ENCODE peak calls at places on chromosomes 12 and 14, in four cellular contexts. One of them, this sample, is unnamed.

GRCh38 chr12:116389990-116390655 is 112.6 kb upstream of the MED13L start:
- DNase-seq in activated T-helper 1 cell treated with Interleukin-2 at 50 U/mL for 16 hours: no peak
- DNase-seq in astrocyte of the spinal cord: peak; percentile 98
- DNase-seq in NCI-H1092: no peak
- DNase-seq in this sample: no peak

GRCh38 chr12:3836641-3837040 is 36.6 kb downstream of the PARP11 start:
- DNase-seq in NCI-H1092: no peak
- DNase-seq in astrocyte of the spinal cord: no peak
- DNase-seq in activated T-helper 1 cell treated with Interleukin-2 at 50 U/mL for 16 hours: no peak
- DNase-seq in this sample: no peak

GRCh38 chr14:52840916-52841315 is 49.5 kb upstream of the GNPNAT1 start:
- DNase-seq in NCI-H1092: no peak
- DNase-seq in astrocyte of the spinal cord: peak; percentile 57
- DNase-seq in activated T-helper 1 cell treated with Interleukin-2 at 50 U/mL for 16 hours: no peak
- DNase-seq in this sample: no peak

GRCh38 chr14:49512147-49512551 is 74.0 kb downstream of the RPS29 start:
- DNase-seq in astrocyte of the spinal cord: peak; percentile 80
- DNase-seq in activated T-helper 1 cell treated with Interleukin-2 at 50 U/mL for 16 hours: no peak
- DNase-seq in NCI-H1092: no peak
- DNase-seq in this sample: no peak

GRCh38 chr14:76977793-76978730 is 50.4 kb downstream of the IRF2BPL start:
- DNase-seq in activated T-helper 1 cell treated with Interleukin-2 at 50 U/mL for 16 hours: peak; percentile 42
- DNase-seq in astrocyte of the spinal cord: peak; percentile 51
- DNase-seq in NCI-H1092: no peak
- DNase-seq in this sample: peak; percentile 70

GRCh38 chr12:70603044-70603443 is 34.2 kb downstream of the PTPRB start:
- DNase-seq in activated T-helper 1 cell treated with Interleukin-2 at 50 U/mL for 16 hours: no peak
- DNase-seq in NCI-H1092: no peak
- DNase-seq in astrocyte of the spinal cord: no peak
- DNase-seq in this sample: no peak

GRCh38 chr14:100532916-100533630 is 54.1 kb downstream of the BEGAIN start:
- DNase-seq in activated T-helper 1 cell treated with Interleukin-2 at 50 U/mL for 16 hours: no peak
- DNase-seq in NCI-H1092: no peak
- DNase-seq in astrocyte of the spinal cord: peak; percentile 59
- DNase-seq in this sample: no peak

GRCh38 chr14:104393898-104394605 is 185.5 kb upstream of the C14orf180 start:
- DNase-seq in activated T-helper 1 cell treated with Interleukin-2 at 50 U/mL for 16 hours: peak; percentile 72
- DNase-seq in astrocyte of the spinal cord: no peak
- DNase-seq in NCI-H1092: no peak
- DNase-seq in this sample: no peak

GRCh38 chr14:20652996-20653975 is 11.8 kb upstream of the OR6S1 start:
- DNase-seq in astrocyte of the spinal cord: peak; percentile 42
- DNase-seq in activated T-helper 1 cell treated with Interleukin-2 at 50 U/mL for 16 hours: no peak
- DNase-seq in NCI-H1092: no peak
- DNase-seq in this sample: no peak

GRCh38 chr12:26150737-26151450 is 26.1 kb upstream of the BHLHE41 start:
- DNase-seq in activated T-helper 1 cell treated with Interleukin-2 at 50 U/mL for 16 hours: no peak
- DNase-seq in NCI-H1092: no peak
- DNase-seq in astrocyte of the spinal cord: peak; percentile 73
- DNase-seq in this sample: no peak

GRCh38 chr12:9047105-9047504 is 57.8 kb downstream of the KLRG1 start:
- DNase-seq in astrocyte of the spinal cord: no peak
- DNase-seq in activated T-helper 1 cell treated with Interleukin-2 at 50 U/mL for 16 hours: no peak
- DNase-seq in NCI-H1092: no peak
- DNase-seq in this sample: no peak

GRCh38 chr12:43315961-43316360 is 236.0 kb downstream of the ADAMTS20 start:
- DNase-seq in astrocyte of the spinal cord: peak; percentile 93
- DNase-seq in activated T-helper 1 cell treated with Interleukin-2 at 50 U/mL for 16 hours: no peak
- DNase-seq in NCI-H1092: no peak
- DNase-seq in this sample: no peak

GRCh38 chr14:55715889-55716288 is 135.9 kb downstream of the KTN1 start:
- DNase-seq in NCI-H1092: no peak
- DNase-seq in activated T-helper 1 cell treated with Interleukin-2 at 50 U/mL for 16 hours: no peak
- DNase-seq in astrocyte of the spinal cord: peak; percentile 89
- DNase-seq in this sample: no peak

GRCh38 chr12:101939856-101940265 is 62.5 kb downstream of the DRAM1 start:
- DNase-seq in activated T-helper 1 cell treated with Interleukin-2 at 50 U/mL for 16 hours: peak; percentile 1
- DNase-seq in astrocyte of the spinal cord: peak; percentile 76
- DNase-seq in NCI-H1092: no peak
- DNase-seq in this sample: peak; percentile 3

GRCh38 chr12:51383281-51383905 is 7.8 kb downstream of the GALNT6 start:
- DNase-seq in astrocyte of the spinal cord: no peak
- DNase-seq in activated T-helper 1 cell treated with Interleukin-2 at 50 U/mL for 16 hours: no peak
- DNase-seq in NCI-H1092: no peak
- DNase-seq in this sample: no peak

GRCh38 chr12:89098390-89099102 is 253.8 kb downstream of the DUSP6 start:
- DNase-seq in NCI-H1092: peak; percentile 72
- DNase-seq in astrocyte of the spinal cord: no peak
- DNase-seq in activated T-helper 1 cell treated with Interleukin-2 at 50 U/mL for 16 hours: no peak
- DNase-seq in this sample: no peak

GRCh38 chr14:22821193-22822016 is 6.2 kb upstream of the SLC7A7 start:
- DNase-seq in astrocyte of the spinal cord: peak; percentile 42
- DNase-seq in activated T-helper 1 cell treated with Interleukin-2 at 50 U/mL for 16 hours: no peak
- DNase-seq in NCI-H1092: no peak
- DNase-seq in this sample: no peak

GRCh38 chr14:60768602-60769001 is 34.0 kb downstream of the MNAT1 start:
- DNase-seq in activated T-helper 1 cell treated with Interleukin-2 at 50 U/mL for 16 hours: no peak
- DNase-seq in astrocyte of the spinal cord: no peak
- DNase-seq in NCI-H1092: no peak
- DNase-seq in this sample: no peak

GRCh38 chr12:49370539-49370938 is 3.3 kb downstream of the SPATS2 start:
- DNase-seq in NCI-H1092: no peak
- DNase-seq in astrocyte of the spinal cord: no peak
- DNase-seq in activated T-helper 1 cell treated with Interleukin-2 at 50 U/mL for 16 hours: no peak
- DNase-seq in this sample: no peak

GRCh38 chr14:64737391-64738305 is 33.4 kb downstream of the PLEKHG3 start:
- DNase-seq in activated T-helper 1 cell treated with Interleukin-2 at 50 U/mL for 16 hours: no peak
- DNase-seq in NCI-H1092: no peak
- DNase-seq in astrocyte of the spinal cord: no peak
- DNase-seq in this sample: no peak

GRCh38 chr12:110200124-110200417 is 75.9 kb downstream of the IFT81 start:
- DNase-seq in NCI-H1092: no peak
- DNase-seq in astrocyte of the spinal cord: no peak
- DNase-seq in activated T-helper 1 cell treated with Interleukin-2 at 50 U/mL for 16 hours: no peak
- DNase-seq in this sample: no peak

GRCh38 chr12:19130224-19131019 is 889 bp downstream of the PLEKHA5 start:
- DNase-seq in astrocyte of the spinal cord: peak; percentile 45
- DNase-seq in activated T-helper 1 cell treated with Interleukin-2 at 50 U/mL for 16 hours: no peak
- DNase-seq in NCI-H1092: peak; percentile 43
- DNase-seq in this sample: no peak

GRCh38 chr14:26598081-26598671 is 343 bp upstream of the NOVA1 start:
- DNase-seq in astrocyte of the spinal cord: peak; percentile 90
- DNase-seq in NCI-H1092: peak; percentile 98
- DNase-seq in activated T-helper 1 cell treated with Interleukin-2 at 50 U/mL for 16 hours: no peak
- DNase-seq in this sample: no peak

GRCh38 chr12:10941916-10942607 is 3.0 kb upstream of the TAS2R14 start:
- DNase-seq in activated T-helper 1 cell treated with Interleukin-2 at 50 U/mL for 16 hours: no peak
- DNase-seq in NCI-H1092: no peak
- DNase-seq in astrocyte of the spinal cord: no peak
- DNase-seq in this sample: no peak

GRCh38 chr14:76320486-76320885 is 55.5 kb upstream of the ESRRB start:
- DNase-seq in NCI-H1092: no peak
- DNase-seq in astrocyte of the spinal cord: no peak
- DNase-seq in activated T-helper 1 cell treated with Interleukin-2 at 50 U/mL for 16 hours: no peak
- DNase-seq in this sample: no peak

GRCh38 chr12:3489057-3489456 is 1.9 kb upstream of the PRMT8 start:
- DNase-seq in NCI-H1092: no peak
- DNase-seq in astrocyte of the spinal cord: peak; percentile 22
- DNase-seq in activated T-helper 1 cell treated with Interleukin-2 at 50 U/mL for 16 hours: no peak
- DNase-seq in this sample: no peak

GRCh38 chr14:30971586-30971985 is 53.9 kb upstream of the AP4S1 start:
- DNase-seq in NCI-H1092: no peak
- DNase-seq in astrocyte of the spinal cord: no peak
- DNase-seq in activated T-helper 1 cell treated with Interleukin-2 at 50 U/mL for 16 hours: no peak
- DNase-seq in this sample: no peak

GRCh38 chr12:130334937-130335336 is 2.8 kb upstream of the PIWIL1 start:
- DNase-seq in NCI-H1092: no peak
- DNase-seq in astrocyte of the spinal cord: no peak
- DNase-seq in activated T-helper 1 cell treated with Interleukin-2 at 50 U/mL for 16 hours: no peak
- DNase-seq in this sample: no peak

GRCh38 chr12:48925218-48925871 is at the start of gene FKBP11:
- DNase-seq in activated T-helper 1 cell treated with Interleukin-2 at 50 U/mL for 16 hours: peak; percentile 63
- DNase-seq in astrocyte of the spinal cord: peak; percentile 37
- DNase-seq in NCI-H1092: no peak
- DNase-seq in this sample: peak; percentile 62

GRCh38 chr14:63343878-63344277 is 25.1 kb upstream of the GPHB5 start:
- DNase-seq in astrocyte of the spinal cord: peak; percentile 36
- DNase-seq in NCI-H1092: no peak
- DNase-seq in activated T-helper 1 cell treated with Interleukin-2 at 50 U/mL for 16 hours: no peak
- DNase-seq in this sample: no peak

This sample was measured in NK-92 treated with Interleukin-12 subunit alpha and Interleukin-12 subunit beta, amount 100 ng/mL, for 24 hours.